ENCODE peak calls at places on chromosomes 7 and 10, in nine cellular contexts. B is astrocyte of the spinal cord, U is right cardiac atrium, O is thoracic aorta, P is H7, X is cardiac muscle cell, E is fibroblast of pulmonary artery, R is HFF-Myc, J is fibroblast of the aortic adventitia. A is an unnamed sample.

GRCh38 chr7:155858521-155859061 is 46.3 kb upstream of the SHH start:
- DNase-seq in B (peak), U (no peak), O (no peak), P (no peak), X (peak), E (peak), R (no peak), J (peak), A (no peak)

GRCh38 chr10:77592946-77593636 is 44.5 kb downstream of the KCNMA1 start:
- DNase-seq in B (peak), U (no peak), O (peak), P (no peak), X (peak), E (peak), R (peak), J (peak), A (no peak)

GRCh38 chr7:141161959-141162547 is 88.2 kb downstream of the TMEM178B start:
- DNase-seq in B (no peak), U (no peak), O (no peak), P (no peak), X (no peak), E (no peak), R (no peak), J (no peak), A (peak)

GRCh38 chr10:86079088-86079487 is 287.5 kb downstream of the GRID1 start:
- DNase-seq in B (peak), U (no peak), O (no peak), P (peak), X (peak), E (no peak), R (no peak), J (no peak), A (no peak)

GRCh38 chr10:123027861-123028260 is 19.1 kb downstream of the ACADSB start:
- DNase-seq in B (peak), U (no peak), O (no peak), P (no peak), X (no peak), E (no peak), R (no peak), J (peak), A (no peak)

GRCh38 chr7:142120474-142121000 is 9.0 kb downstream of the MGAM2 start:
- DNase-seq in B (no peak), U (no peak), O (no peak), P (no peak), X (no peak), E (no peak), R (no peak), J (no peak), A (no peak)

GRCh38 chr10:79243211-79244067 is 103.8 kb upstream of the PPIF start:
- DNase-seq in B (peak), U (peak), O (no peak), P (peak), X (no peak), E (no peak), R (no peak), J (no peak), A (no peak)

GRCh38 chr10:8273749-8274148 is 219.3 kb downstream of the GATA3 start:
- DNase-seq in B (no peak), U (no peak), O (no peak), P (no peak), X (peak), E (peak), R (no peak), J (no peak), A (no peak)

GRCh38 chr10:5014936-5015335 is 11.3 kb upstream of the AKR1C2 start:
- DNase-seq in B (no peak), U (no peak), O (no peak), P (no peak), X (peak), E (peak), R (no peak), J (no peak), A (no peak)

GRCh38 chr10:108755661-108756060 is 1167.7 kb downstream of the XPNPEP1 start:
- DNase-seq in B (peak), U (no peak), O (no peak), P (no peak), X (no peak), E (no peak), R (no peak), J (peak), A (no peak)

GRCh38 chr10:110409926-110410325 is 87.8 kb upstream of the DUSP5 start:
- DNase-seq in B (no peak), U (no peak), O (no peak), P (no peak), X (no peak), E (no peak), R (no peak), J (no peak), A (no peak)

GRCh38 chr10:129888784-129889616 is 75.1 kb downstream of the EBF3 start:
- DNase-seq in B (no peak), U (peak), O (no peak), P (peak), X (peak), E (peak), R (no peak), J (peak), A (peak)

GRCh38 chr10:128420623-128421022 is 294.4 kb upstream of the MKI67 start:
- DNase-seq in B (no peak), U (no peak), O (no peak), P (no peak), X (no peak), E (no peak), R (no peak), J (no peak), A (no peak)

GRCh38 chr10:5655003-5655600 is 11.3 kb downstream of the ASB13 start:
- DNase-seq in B (no peak), U (no peak), O (no peak), P (no peak), X (no peak), E (no peak), R (no peak), J (no peak), A (no peak)

GRCh38 chr10:118300266-118300665 is 41.9 kb downstream of the FAM204A start:
- DNase-seq in B (no peak), U (no peak), O (no peak), P (no peak), X (no peak), E (no peak), R (no peak), J (no peak), A (no peak)

GRCh38 chr7:149422065-149422913 is 38.6 kb downstream of the ZNF777 start:
- DNase-seq in B (peak), U (peak), O (no peak), P (peak), X (peak), E (peak), R (peak), J (peak), A (peak)

GRCh38 chr7:42095791-42096190 is 141.2 kb downstream of the GLI3 start:
- DNase-seq in B (no peak), U (no peak), O (no peak), P (no peak), X (peak), E (peak), R (no peak), J (no peak), A (no peak)

GRCh38 chr10:5457741-5458140 is 41.6 kb downstream of the CALML5 start:
- DNase-seq in B (no peak), U (no peak), O (no peak), P (no peak), X (no peak), E (no peak), R (no peak), J (no peak), A (no peak)

GRCh38 chr7:107995184-107996071 is 7.5 kb downstream of the LAMB1 start:
- DNase-seq in B (peak), U (no peak), O (no peak), P (peak), X (peak), E (peak), R (peak), J (peak), A (peak)

GRCh38 chr10:76881477-76882220 is 756.0 kb downstream of the KCNMA1 start:
- DNase-seq in B (peak), U (no peak), O (no peak), P (no peak), X (no peak), E (no peak), R (peak), J (peak), A (no peak)

GRCh38 chr7:48144291-48144768 is 26.9 kb upstream of the ABCA13 start:
- DNase-seq in B (no peak), U (no peak), O (no peak), P (no peak), X (no peak), E (no peak), R (no peak), J (no peak), A (no peak)

GRCh38 chr10:113047963-113048781 is 98.1 kb downstream of the TCF7L2 start:
- DNase-seq in B (peak), U (no peak), O (no peak), P (peak), X (no peak), E (no peak), R (no peak), J (no peak), A (no peak)

GRCh38 chr10:13873201-13873600 is 286.4 kb downstream of the PRPF18 start:
- DNase-seq in B (no peak), U (no peak), O (no peak), P (no peak), X (no peak), E (no peak), R (no peak), J (no peak), A (no peak)

DNA sequence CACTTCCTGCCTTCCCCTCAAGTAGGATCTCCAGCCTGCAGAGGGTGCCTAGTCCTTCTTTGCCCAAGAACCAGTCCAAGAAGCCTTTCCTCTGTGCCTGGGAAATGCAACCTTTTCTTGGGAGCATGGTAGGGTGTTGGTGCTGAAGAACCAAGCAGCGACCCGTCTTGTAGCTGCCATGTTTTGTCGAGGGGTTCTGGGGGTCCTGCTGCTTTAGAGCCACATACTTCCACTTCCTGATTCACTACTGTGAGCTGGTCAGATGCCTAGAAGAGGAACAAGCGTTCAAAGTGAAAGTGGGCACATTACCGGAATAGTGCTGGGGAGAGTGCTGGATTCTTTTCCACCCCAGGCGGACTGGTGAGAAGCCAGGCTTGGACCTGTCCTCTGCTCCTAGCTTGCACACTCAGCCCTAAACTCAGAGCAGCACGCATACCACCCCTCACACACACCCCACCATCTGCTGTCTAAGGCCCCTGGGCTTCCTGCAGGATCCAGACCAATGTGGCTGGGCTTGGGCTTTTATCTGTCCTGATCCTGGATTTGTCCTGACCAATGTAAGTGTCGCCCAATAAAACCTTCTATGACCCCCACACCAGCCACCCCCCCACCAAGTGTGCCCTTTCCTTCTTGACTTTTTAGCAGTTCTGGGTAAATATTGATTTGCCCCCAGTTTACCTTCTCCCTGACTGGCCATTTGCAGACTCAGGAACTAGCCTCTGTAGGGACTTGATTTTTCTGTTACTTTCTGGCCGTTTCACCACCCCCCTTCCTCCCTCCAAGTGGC is 1.5 kb upstream of the HOXA13 start:
- DNase-seq in B (no peak), U (no peak), O (no peak), P (no peak), X (no peak), E (no peak), R (no peak), J (no peak), A (no peak)
- H3K4me3 ChIP-seq in B (no peak), U (no peak), O (peak), P (no peak), X (no peak), E (no peak), R (peak), J (peak), A (no peak)

DNA sequence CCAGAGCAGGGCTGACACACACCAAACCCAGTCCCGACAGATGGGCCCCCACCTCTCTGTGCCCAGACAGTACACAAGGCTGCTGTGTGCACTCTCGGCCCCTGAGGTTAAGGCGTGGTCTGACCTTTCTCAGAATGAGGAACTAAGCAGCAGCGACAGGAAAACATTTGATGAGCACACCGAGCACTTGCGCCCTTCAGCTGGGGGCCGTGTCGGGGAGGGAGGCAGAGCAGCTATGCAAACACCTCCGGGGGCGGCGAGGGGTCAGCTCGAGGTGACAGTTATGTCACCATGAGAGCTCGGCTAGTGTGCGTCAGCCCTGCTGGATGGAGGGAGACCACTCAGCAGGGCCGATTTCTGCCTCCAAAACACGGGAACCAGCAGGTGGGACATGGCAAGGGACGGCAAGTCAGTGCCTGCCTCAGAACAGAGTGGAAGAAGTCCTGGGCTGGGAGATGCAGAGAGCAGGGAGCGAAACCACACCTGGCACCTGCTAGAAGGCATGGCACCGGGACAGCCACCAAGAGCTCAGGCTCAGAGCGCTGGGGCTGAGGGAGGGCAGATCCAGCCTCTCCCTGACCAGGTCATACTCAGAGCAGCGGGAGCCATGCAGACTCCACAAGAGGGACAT is 57.4 kb downstream of the CHST15 start:
- DNase-seq in B (peak), U (peak), O (no peak), P (no peak), X (no peak), E (no peak), R (no peak), J (no peak), A (peak)
- H3K4me3 ChIP-seq in B (no peak), U (no peak), O (no peak), P (no peak), X (no peak), E (no peak), R (no peak), J (no peak), A (no peak)

GRCh38 chr10:34627331-34627730 is 187.8 kb downstream of the PARD3 start:
- DNase-seq in B (no peak), U (no peak), O (no peak), P (no peak), X (no peak), E (no peak), R (no peak), J (no peak), A (no peak)

GRCh38 chr10:34628174-34628802 is 186.8 kb downstream of the PARD3 start:
- DNase-seq in B (peak), U (peak), O (no peak), P (no peak), X (peak), E (peak), R (no peak), J (peak), A (peak)

GRCh38 chr10:34627741-34628140 is 187.4 kb downstream of the PARD3 start:
- DNase-seq in B (no peak), U (no peak), O (no peak), P (no peak), X (no peak), E (no peak), R (no peak), J (no peak), A (no peak)

GRCh38 chr10:34624323-34625153 is 190.6 kb downstream of the PARD3 start:
- DNase-seq in B (no peak), U (no peak), O (no peak), P (no peak), X (no peak), E (no peak), R (no peak), J (no peak), A (peak)

GRCh38 chr10:34626158-34626557 is 188.9 kb downstream of the PARD3 start:
- DNase-seq in B (no peak), U (no peak), O (no peak), P (no peak), X (no peak), E (peak), R (no peak), J (peak), A (no peak)
- H3K4me3 ChIP-seq in B (no peak), U (no peak), O (no peak), P (no peak), X (no peak), E (no peak), R (no peak), J (no peak), A (no peak)

GRCh38 chr10:30392564-30392990 is 41.4 kb upstream of the MAP3K8 start:
- DNase-seq in B (peak), U (peak), O (peak), P (peak), X (peak), E (peak), R (no peak), J (peak), A (peak)

GRCh38 chr10:30387646-30388243 is 38.7 kb upstream of the MTPAP start:
- DNase-seq in B (peak), U (no peak), O (no peak), P (no peak), X (peak), E (no peak), R (no peak), J (peak), A (no peak)

GRCh38 chr10:30390207-30390606 is 41.1 kb upstream of the MTPAP start:
- DNase-seq in B (no peak), U (no peak), O (no peak), P (no peak), X (no peak), E (no peak), R (no peak), J (no peak), A (no peak)

GRCh38 chr10:30389543-30389942 is 40.5 kb upstream of the MTPAP start:
- DNase-seq in B (no peak), U (no peak), O (no peak), P (no peak), X (no peak), E (no peak), R (no peak), J (no peak), A (no peak)

DNA sequence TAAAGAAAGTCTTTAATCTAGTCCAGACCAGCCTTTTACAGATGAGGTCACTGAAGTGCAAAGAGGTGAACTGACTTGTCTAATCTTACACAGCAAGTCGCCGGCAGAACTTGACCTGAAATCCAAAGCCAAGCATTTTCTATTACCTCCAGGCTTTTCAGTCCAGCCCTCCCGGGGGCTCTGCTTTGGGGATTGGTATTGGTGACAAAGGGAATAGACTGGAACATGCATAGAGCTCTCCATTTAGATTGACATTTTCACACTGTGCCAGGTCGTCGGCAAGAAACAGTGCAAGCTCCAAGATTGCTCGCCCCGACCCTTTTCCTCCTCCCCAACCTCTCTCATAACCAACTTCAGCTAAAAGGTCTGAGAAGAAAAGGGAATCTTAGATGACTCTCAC is 42.2 kb upstream of the MTPAP start:
- DNase-seq in B (no peak), U (no peak), O (no peak), P (no peak), X (no peak), E (no peak), R (no peak), J (no peak), A (no peak)
- H3K4me3 ChIP-seq in B (no peak), U (no peak), O (no peak), P (no peak), X (no peak), E (no peak), R (no peak), J (no peak), A (no peak)

GRCh38 chr10:42939685-42940366 is 137.0 kb upstream of the RET start:
- DNase-seq in B (no peak), U (no peak), O (no peak), P (no peak), X (no peak), E (no peak), R (no peak), J (no peak), A (no peak)
- H3K4me3 ChIP-seq in B (no peak), U (no peak), O (no peak), P (no peak), X (no peak), E (no peak), R (no peak), J (no peak), A (no peak)

DNA sequence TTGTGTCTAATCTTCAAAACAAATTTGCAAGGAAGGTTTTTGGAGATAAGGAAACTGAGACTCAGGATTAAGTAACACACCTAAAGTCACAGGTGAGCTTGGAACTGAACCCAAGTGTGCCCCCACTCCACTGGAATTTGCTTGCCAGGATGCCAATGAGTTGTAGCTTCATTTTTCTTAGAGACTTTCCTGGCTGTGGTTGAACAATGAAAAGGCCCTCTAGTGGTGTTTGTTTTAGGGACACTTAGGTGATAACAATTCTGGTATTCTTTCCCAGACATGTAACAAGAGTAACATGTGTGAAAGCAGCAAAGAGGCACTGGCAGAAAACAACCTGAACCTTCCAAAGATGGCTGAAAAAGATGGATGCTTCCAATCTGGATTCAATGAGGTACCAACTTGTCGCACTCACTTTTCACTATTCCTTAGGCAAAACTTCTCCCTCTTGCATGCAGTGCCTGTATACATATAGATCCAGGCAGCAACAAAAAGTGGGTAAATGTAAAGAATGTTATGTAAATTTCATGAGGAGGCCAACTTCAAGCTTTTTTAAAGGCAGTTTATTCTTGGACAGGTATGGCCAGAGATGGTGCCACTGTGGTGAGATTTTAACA is 1.5 kb downstream of the IL6 start:
- DNase-seq in B (peak), U (no peak), O (no peak), P (peak), X (peak), E (peak), R (peak), J (peak), A (peak)
- H3K4me3 ChIP-seq in B (no peak), U (peak), O (no peak), P (no peak), X (no peak), E (peak), R (peak), J (peak), A (no peak)

GRCh38 chr7:134337980-134338379 is 21.2 kb upstream of the SLC35B4 start:
- DNase-seq in B (no peak), U (no peak), O (no peak), P (no peak), X (no peak), E (no peak), R (no peak), J (no peak), A (no peak)
- H3K4me3 ChIP-seq in B (no peak), U (no peak), O (no peak), P (no peak), X (no peak), E (no peak), R (no peak), J (no peak), A (no peak)

GRCh38 chr7:77308792-77309191 is 107.4 kb downstream of the GSAP start:
- DNase-seq in B (no peak), U (no peak), O (no peak), P (no peak), X (no peak), E (no peak), R (no peak), J (no peak), A (peak)
- H3K4me3 ChIP-seq in B (no peak), U (no peak), O (no peak), P (no peak), X (no peak), E (no peak), R (no peak), J (no peak), A (no peak)

A was measured in thyroid gland.